ENCODE peak calls at places on chromosomes 3 and 15, in six cellular contexts. D, G, J, O, C and H are unnamed samples.

GRCh38 chr3:61862614-61863289 is 301.4 kb downstream of the PTPRG start:
- DNase-seq in D (no peak), G (no peak), J (no peak), O (no peak), C (no peak), H (no peak)

GRCh38 chr3:119664850-119665379 is 4.5 kb upstream of the POPDC2 start:
- DNase-seq in D (no peak), G (no peak), J (peak), O (no peak), C (no peak), H (no peak)

GRCh38 chr3:55006277-55006676 is 78.4 kb upstream of the LRTM1 start:
- DNase-seq in D (no peak), G (no peak), J (peak), O (no peak), C (no peak), H (no peak)

GRCh38 chr3:99568936-99569335 is 69.5 kb upstream of the COL8A1 start:
- DNase-seq in D (no peak), G (no peak), J (no peak), O (no peak), C (no peak), H (no peak)

GRCh38 chr3:45599424-45599886 is 4.9 kb downstream of the LIMD1 start:
- DNase-seq in D (no peak), G (no peak), J (no peak), O (no peak), C (no peak), H (no peak)

GRCh38 chr3:23815879-23816278 is 10.1 kb downstream of the UBE2E1 start:
- DNase-seq in D (no peak), G (no peak), J (no peak), O (no peak), C (no peak), H (no peak)

GRCh38 chr3:42749025-42749752 is 23.9 kb downstream of the CCDC13 start:
- DNase-seq in D (no peak), G (no peak), J (no peak), O (no peak), C (no peak), H (no peak)

GRCh38 chr15:57388199-57388863 is 12.0 kb downstream of the CGNL1 start:
- DNase-seq in D (no peak), G (no peak), J (peak), O (no peak), C (no peak), H (no peak)

GRCh38 chr3:123871946-123872345 is 12.2 kb downstream of the MYLK start:
- DNase-seq in D (peak), G (no peak), J (peak), O (no peak), C (peak), H (no peak)

GRCh38 chr3:159792070-159792469 is 196.6 kb upstream of the IL12A start:
- DNase-seq in D (no peak), G (no peak), J (no peak), O (no peak), C (no peak), H (peak)

GRCh38 chr3:185225523-185225922 is 28.3 kb downstream of the EHHADH start:
- DNase-seq in D (peak), G (no peak), J (peak), O (no peak), C (no peak), H (no peak)

GRCh38 chr3:37571269-37571668 is 290.4 kb upstream of the CTDSPL start:
- DNase-seq in D (no peak), G (no peak), J (peak), O (no peak), C (no peak), H (no peak)

GRCh38 chr15:59105839-59106238 is 893 bp downstream of the CCNB2 start:
- DNase-seq in D (no peak), G (no peak), J (no peak), O (no peak), C (no peak), H (no peak)

GRCh38 chr15:34987182-34987488 is 952 bp downstream of the ZNF770 start:
- DNase-seq in D (no peak), G (no peak), J (no peak), O (no peak), C (no peak), H (no peak)